ENCODE peak calls at places on chromosomes 4 and X, in six cellular contexts. T, E, V, M, D and N are unnamed samples.

GRCh38 chr4:119615068-119615744 is 13.4 kb downstream of the PDE5A start:
- DNase-seq in D (no peak), M (no peak), T (no peak), E (no peak), V (no peak), N (no peak)

GRCh38 chr4:147060171-147060931 is 114.7 kb upstream of the TTC29 start:
- DNase-seq in M (no peak), T (peak; percentile 27), E (no peak), V (peak; percentile 67), D (no peak), N (no peak)

GRCh38 chr4:17238633-17239032 is 273.3 kb downstream of the QDPR start:
- DNase-seq in E (no peak), D (no peak), V (no peak), M (no peak), T (no peak), N (no peak)

GRCh38 chr4:30181918-30182317 is 538.3 kb upstream of the PCDH7 start:
- DNase-seq in E (no peak), D (no peak), M (no peak), V (no peak), T (no peak), N (no peak)

GRCh38 chr4:52982246-52982950 is 120.3 kb downstream of the RASL11B start:
- DNase-seq in E (no peak), T (no peak), M (no peak), D (no peak), V (peak; percentile 70), N (peak; percentile 52)

GRCh38 chr4:4387531-4388311 is 819 bp downstream of the NSG1 start:
- DNase-seq in D (no peak), T (no peak), M (no peak), E (no peak), V (peak; percentile 24), N (no peak)

GRCh38 chr4:89111833-89112563 is 665 bp downstream of the TIGD2 start:
- DNase-seq in D (no peak), M (no peak), T (no peak), E (no peak), V (peak; percentile 94), N (peak; percentile 82)

GRCh38 chr4:174107749-174108354 is 175.6 kb downstream of the FBXO8 start:
- DNase-seq in T (no peak), M (no peak), V (no peak), E (no peak), D (no peak), N (no peak)

GRCh38 chr4:173288698-173289350 is 45.3 kb downstream of the HMGB2 start:
- DNase-seq in V (peak; percentile 1), D (no peak), T (no peak), M (no peak), E (no peak), N (peak; percentile 10)

GRCh38 chrX:2385224-2385623 is 115.6 kb downstream of the DHRSX start:
- DNase-seq in D (no peak), E (no peak), V (peak; percentile 71), M (no peak), T (no peak), N (no peak)

GRCh38 chrX:13432376-13432775 is 112.5 kb upstream of the ATXN3L start:
- DNase-seq in E (no peak), M (no peak), V (peak; percentile 97), T (peak; percentile 68), D (no peak), N (no peak)

GRCh38 chrX:2500091-2500680 is 590 bp downstream of the DHRSX start:
- DNase-seq in T (peak; percentile 28), D (no peak), M (peak; percentile 30), E (peak; percentile 79), V (peak; percentile 89), N (peak; percentile 57)

GRCh38 chrX:43970528-43970927 is 2.7 kb downstream of the NDP start:
- DNase-seq in E (no peak), M (no peak), T (no peak), D (no peak), V (peak; percentile 65), N (no peak)

GRCh38 chr4:39030726-39031125 is 1.5 kb downstream of the TMEM156 start:
- DNase-seq in V (peak; percentile 35), M (no peak), D (no peak), T (no peak), E (no peak), N (no peak)

GRCh38 chr4:75494563-75494962 is 19.6 kb downstream of the RCHY1 start:
- DNase-seq in M (no peak), D (no peak), E (no peak), T (no peak), V (peak; percentile 78), N (no peak)

GRCh38 chr4:95889662-95890061 is 49.8 kb downstream of the PDHA2 start:
- DNase-seq in D (no peak), V (no peak), M (no peak), E (no peak), T (no peak), N (no peak)

GRCh38 chr4:16078195-16078756 is 5.5 kb downstream of the PROM1 start:
- DNase-seq in D (no peak), M (no peak), T (no peak), E (no peak), V (no peak), N (no peak)
- H3K27me3 ChIP-seq in D (peaks cover 19% of the 10 kb centered on the region), M (no peaks in the 10 kb centered on the region), T (peaks cover 5% of the 10 kb centered on the region), E (peaks cover 36% of the 10 kb centered on the region), V (peaks cover 67% of the 10 kb centered on the region), N (peaks cover 2% of the 10 kb centered on the region)

DNA sequence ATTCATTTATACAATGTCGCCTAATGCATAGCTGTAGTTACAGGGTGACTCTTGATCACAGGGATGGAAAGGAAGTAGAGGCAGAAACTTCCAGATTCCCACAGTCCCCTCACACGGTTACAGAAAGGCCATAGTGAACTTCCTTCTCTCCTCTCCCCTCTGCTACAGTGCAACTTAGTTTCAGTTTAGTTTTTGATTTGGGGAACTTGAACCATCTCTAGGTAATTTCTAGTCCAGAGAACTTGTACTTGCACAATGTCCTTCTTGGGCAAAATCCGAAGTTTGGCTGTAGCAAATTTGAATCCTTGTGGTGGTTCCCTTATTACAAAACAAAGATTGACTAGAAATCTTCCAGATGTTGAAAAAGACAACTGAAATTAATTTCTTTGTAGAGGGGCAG is 1.2 kb upstream of the BLTP1 start:
- DNase-seq in V (no peak), E (no peak), T (no peak), D (no peak), M (no peak), N (peak; percentile 9)
- H3K27ac ChIP-seq in V (no peak overlapping the region), E (peak overlapping the region; percentile 95), T (peak overlapping the region; percentile 95), D (peak overlapping the region; percentile 83), M (peak overlapping the region; percentile 93), N (peak overlapping the region; percentile 95)

DNA sequence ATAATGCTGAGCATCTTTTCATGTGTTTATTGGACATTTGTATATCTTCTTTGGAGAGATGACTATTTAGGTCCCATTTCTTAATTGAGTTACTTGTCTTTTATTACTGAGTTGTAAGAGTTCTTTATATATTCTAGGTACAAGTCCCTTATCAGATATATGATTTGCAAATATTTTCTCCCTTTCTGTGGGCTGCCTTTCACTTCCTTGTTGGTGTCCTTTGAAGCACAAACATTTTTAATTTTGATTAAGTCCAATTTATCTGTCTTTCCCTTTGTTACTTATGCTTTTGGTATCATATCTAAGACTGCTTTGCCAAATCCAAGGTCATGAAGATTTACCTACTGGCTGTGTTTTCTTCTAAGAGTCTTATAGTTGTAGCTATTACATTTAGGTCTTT is 113.2 kb downstream of the HNRNPD start:
- DNase-seq in M (no peak), E (no peak), T (no peak), D (no peak), V (no peak), N (no peak)
- H3K9me3 ChIP-seq in M (no peaks in the 10 kb centered on the region), E (no peaks in the 10 kb centered on the region), T (no peaks in the 10 kb centered on the region), D (no peaks in the 10 kb centered on the region), V (no peaks in the 10 kb centered on the region), N (no peaks in the 10 kb centered on the region)

GRCh38 chr4:112536123-112536522 is 20.1 kb upstream of the NEUROG2 start:
- DNase-seq in M (no peak), V (no peak), D (no peak), T (no peak), E (no peak), N (no peak)

GRCh38 chr4:112526061-112526460 is 10.1 kb upstream of the NEUROG2 start:
- DNase-seq in T (no peak), M (no peak), E (no peak), D (no peak), V (peak; percentile 70), N (no peak)

GRCh38 chr4:112532267-112532666 is 16.3 kb upstream of the NEUROG2 start:
- DNase-seq in V (peak; percentile 76), M (no peak), T (no peak), E (no peak), D (no peak), N (no peak)

GRCh38 chr4:112531146-112531545 is 15.2 kb upstream of the NEUROG2 start:
- DNase-seq in D (no peak), T (no peak), V (no peak), M (no peak), E (no peak), N (no peak)
- H3K27me3 ChIP-seq in D (peaks cover 4% of the 10 kb centered on the region), T (peaks cover 3% of the 10 kb centered on the region), V (no peaks in the 10 kb centered on the region), M (no peaks in the 10 kb centered on the region), E (peaks cover 17% of the 10 kb centered on the region), N (peaks cover 2% of the 10 kb centered on the region)

GRCh38 chrX:136480383-136480782 is 7.4 kb upstream of the BRS3 start:
- DNase-seq in T (no peak), V (no peak), D (no peak), E (no peak), M (no peak), N (no peak)
- H3K27ac ChIP-seq in T (no peak overlapping the region), V (no peak overlapping the region), D (no peak overlapping the region), E (no peak overlapping the region), M (no peak overlapping the region), N (no peak overlapping the region)